ENCODE peak calls at places on chromosomes 3 and 15, in six cellular contexts. Z is suprapubic skin, I is astrocyte, P is stomach, Q is psoas muscle, Y is IMR-90. T is an unnamed sample.

GRCh38 chr3:46098319-46098761 is 71.1 kb upstream of the XCR1 start:
- DNase-seq in Z (no peak), Q (peak; percentile 59), P (no peak), Y (peak; percentile 50), I (peak; percentile 26), T (peak; percentile 94)

GRCh38 chr15:25848769-25849430 is 14.2 kb downstream of the ATP10A start:
- DNase-seq in P (no peak), Y (no peak), Q (no peak), Z (no peak), I (no peak), T (no peak)

GRCh38 chr15:40249477-40250303 is 10.8 kb downstream of the PAK6 start:
- DNase-seq in Y (peak; percentile 37), P (no peak), Q (peak; percentile 32), I (peak; percentile 50), Z (no peak), T (no peak)

GRCh38 chr15:41893422-41894250 is at the start of gene SPTBN5:
- DNase-seq in Q (peak; percentile 51), I (no peak), Z (peak; percentile 74), Y (no peak), P (no peak), T (no peak)

GRCh38 chr3:71035314-71035713 is 548.2 kb downstream of the FOXP1 start:
- DNase-seq in I (peak; percentile 77), Z (no peak), Q (no peak), Y (peak; percentile 83), P (no peak), T (no peak)

GRCh38 chr3:149813367-149814281 is 609 bp downstream of the RNF13 start:
- DNase-seq in Y (peak; percentile 47), Z (no peak), Q (peak; percentile 48), I (peak; percentile 39), P (no peak), T (no peak)

GRCh38 chr3:135896613-135897012 is 68.9 kb upstream of the PPP2R3A start:
- DNase-seq in Q (no peak), Y (peak; percentile 48), P (no peak), I (peak; percentile 32), Z (no peak), T (no peak)

GRCh38 chr3:138118863-138119766 is 3.7 kb upstream of the DZIP1L start:
- DNase-seq in Z (no peak), Y (peak; percentile 73), I (peak; percentile 34), Q (peak; percentile 76), P (peak; percentile 83), T (no peak)

GRCh38 chr3:125213946-125214542 is 1.5 kb upstream of the SLC12A8 start:
- DNase-seq in Q (no peak), P (no peak), I (peak; percentile 86), Z (no peak), Y (peak; percentile 44), T (no peak)

DNA sequence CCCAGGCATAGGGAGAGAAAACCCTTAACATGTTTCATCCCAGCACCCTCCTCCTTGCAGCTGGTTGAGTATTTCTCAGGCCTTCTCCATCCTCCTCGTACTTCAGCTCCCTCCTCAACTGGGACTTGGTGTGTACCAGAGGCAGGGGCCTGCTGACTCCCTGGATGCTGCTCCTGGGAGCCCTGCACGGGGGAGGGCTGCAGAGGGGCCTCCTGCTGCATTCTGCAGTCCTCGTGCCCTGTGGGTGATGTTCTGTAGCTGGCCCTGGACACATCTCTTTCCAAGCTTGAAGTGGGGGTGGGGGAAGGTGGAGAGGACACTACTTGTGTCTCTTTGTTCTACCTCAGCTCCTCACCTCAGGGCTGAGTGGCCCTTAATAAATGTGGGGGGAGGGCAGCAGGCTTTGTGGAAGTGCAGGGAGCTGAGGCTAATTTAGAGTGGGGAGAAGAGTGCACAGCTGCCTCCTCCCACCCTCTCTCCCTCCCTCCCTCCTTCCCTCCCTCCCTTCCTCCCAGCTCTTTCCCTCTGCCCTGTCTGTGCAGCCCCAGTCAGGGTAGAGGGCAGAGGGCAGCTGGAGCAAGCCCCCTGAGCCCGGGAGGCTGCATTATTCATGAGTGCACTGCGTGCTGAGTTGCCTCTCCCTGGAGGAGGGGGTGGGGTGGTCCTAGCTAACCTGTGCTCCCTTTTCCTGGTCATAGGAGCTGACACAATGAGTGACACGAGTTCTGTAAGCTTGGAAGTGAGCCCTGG is 3.7 kb upstream of the GRM2 start:
- DNase-seq in I (no peak), P (no peak), Z (no peak), Q (peak; percentile 31), Y (no peak), T (no peak)
- H3K27ac ChIP-seq in I (no peak overlapping the region), P (no peak overlapping the region), Z (no peak overlapping the region), Q (no peak overlapping the region), Y (no peak overlapping the region), T (no peak overlapping the region)

GRCh38 chr3:23316924-23317323 is 113.8 kb downstream of the UBE2E2 start:
- DNase-seq in P (no peak), Q (no peak), I (no peak), Z (no peak), Y (no peak), T (no peak)

GRCh38 chr3:23314981-23315805 is 112.1 kb downstream of the UBE2E2 start:
- DNase-seq in Q (no peak), Y (peak; percentile 20), P (no peak), Z (no peak), I (peak; percentile 32), T (no peak)

GRCh38 chr3:23308986-23309625 is 106.0 kb downstream of the UBE2E2 start:
- DNase-seq in P (no peak), Z (no peak), I (no peak), Y (no peak), Q (no peak), T (no peak)

GRCh38 chr3:23312866-23313265 is 109.7 kb downstream of the UBE2E2 start:
- DNase-seq in Y (peak; percentile 51), P (no peak), Z (no peak), Q (no peak), I (no peak), T (no peak)
- TF ChIP-seq CTCF in Y (no peak), P (no peak), Z (no peak), Q (no peak), I (no peak), T (no peak)

DNA sequence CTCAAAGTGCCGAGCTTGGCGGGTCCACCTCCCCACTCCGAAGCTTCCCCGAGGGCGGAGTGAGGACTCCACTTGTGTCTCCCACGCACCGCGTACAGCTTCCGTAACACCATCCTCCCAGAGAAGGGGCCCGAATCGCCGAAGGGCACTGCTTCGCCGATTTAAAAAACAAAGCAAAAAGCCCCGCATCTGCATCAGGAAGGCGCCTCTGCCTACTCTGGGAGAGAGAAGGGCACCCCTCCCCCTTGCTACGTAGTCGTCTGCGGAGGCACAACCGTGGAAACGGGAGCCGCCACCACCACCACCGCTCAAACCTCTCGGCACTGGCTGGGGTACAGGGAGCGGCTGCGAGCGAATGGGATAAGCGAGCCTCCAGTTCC is 492 bp downstream of the NCBP2 start:
- DNase-seq in P (peak; percentile 44), I (peak; percentile 39), Y (peak; percentile 51), Z (peak; percentile 83), Q (no peak), T (no peak)
- H3K36me3 ChIP-seq in P (peaks cover 37% of the 10 kb centered on the region), I (peaks cover 28% of the 10 kb centered on the region), Y (peaks cover 21% of the 10 kb centered on the region), Z (peaks cover 30% of the 10 kb centered on the region), Q (no peaks in the 10 kb centered on the region), T (peaks cover 24% of the 10 kb centered on the region)

DNA sequence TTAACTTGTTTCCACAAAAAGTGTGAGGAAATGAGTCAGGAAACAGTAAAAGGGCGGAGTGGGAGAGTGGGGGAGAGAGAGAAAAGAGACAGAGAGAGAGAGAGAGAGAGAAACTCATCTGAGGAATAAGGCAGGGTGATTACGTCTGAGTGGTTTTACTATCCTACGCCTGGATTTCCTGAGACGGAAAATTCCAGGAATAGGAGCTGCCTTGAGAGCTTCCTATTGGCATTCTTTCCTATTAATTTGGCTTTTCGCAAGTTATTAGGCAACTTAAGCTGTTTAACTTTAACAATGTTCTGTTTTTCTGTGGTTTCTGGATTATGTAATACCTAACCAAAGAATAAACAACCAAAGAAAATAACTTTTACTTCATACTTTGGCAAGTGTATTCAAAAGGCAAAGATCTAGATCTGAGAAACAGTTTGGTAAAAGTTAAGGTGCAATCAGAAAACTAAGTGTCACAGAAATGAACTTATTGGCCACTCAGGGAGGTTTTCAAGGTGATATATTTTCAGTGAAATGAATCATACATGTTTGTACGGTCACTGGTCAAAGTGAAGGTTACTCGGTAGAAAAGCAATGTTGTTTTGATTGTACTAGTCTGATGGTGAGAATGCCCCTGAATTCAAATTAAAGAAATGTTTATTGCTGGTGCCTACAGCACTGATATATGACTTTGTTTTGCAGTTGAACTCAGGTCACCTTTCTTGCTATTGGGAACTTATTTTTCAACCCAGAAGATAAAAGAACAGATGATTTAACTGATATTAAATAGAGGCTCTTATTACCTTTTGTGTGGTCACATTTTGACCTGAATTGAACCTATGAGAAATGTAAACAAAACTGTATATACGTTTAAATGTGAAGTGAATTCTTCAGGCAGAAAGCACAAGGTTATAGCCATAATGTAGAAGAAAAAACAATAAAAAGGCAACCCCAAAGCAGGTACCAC is 39.9 kb upstream of the TNFSF10 start:
- DNase-seq in Q (no peak), P (no peak), Z (no peak), Y (peak; percentile 86), I (peak; percentile 96), T (no peak)
- H3K27ac ChIP-seq in Q (peak overlapping the region; percentile 34), P (peak overlapping the region; percentile 82), Z (peak overlapping the region; percentile 83), Y (peak overlapping the region; percentile 60), I (peak overlapping the region; percentile 23), T (peak overlapping the region; percentile 83)

GRCh38 chr3:77039606-77040553 is at the start of gene ROBO2:
- DNase-seq in I (peak; percentile 19), Q (peak; percentile 42), Z (no peak), Y (peak; percentile 2), P (no peak), T (no peak)

GRCh38 chr3:77045686-77046085 is 5.8 kb downstream of the ROBO2 start:
- DNase-seq in I (no peak), Z (no peak), Y (no peak), Q (no peak), P (no peak), T (no peak)

GRCh38 chr3:77041756-77042155 is 1.9 kb downstream of the ROBO2 start:
- DNase-seq in I (no peak), Q (no peak), Y (no peak), P (no peak), Z (no peak), T (no peak)

GRCh38 chr3:77041156-77041696 is 1.3 kb downstream of the ROBO2 start:
- DNase-seq in I (no peak), P (no peak), Q (peak; percentile 13), Z (no peak), Y (no peak), T (no peak)

DNA sequence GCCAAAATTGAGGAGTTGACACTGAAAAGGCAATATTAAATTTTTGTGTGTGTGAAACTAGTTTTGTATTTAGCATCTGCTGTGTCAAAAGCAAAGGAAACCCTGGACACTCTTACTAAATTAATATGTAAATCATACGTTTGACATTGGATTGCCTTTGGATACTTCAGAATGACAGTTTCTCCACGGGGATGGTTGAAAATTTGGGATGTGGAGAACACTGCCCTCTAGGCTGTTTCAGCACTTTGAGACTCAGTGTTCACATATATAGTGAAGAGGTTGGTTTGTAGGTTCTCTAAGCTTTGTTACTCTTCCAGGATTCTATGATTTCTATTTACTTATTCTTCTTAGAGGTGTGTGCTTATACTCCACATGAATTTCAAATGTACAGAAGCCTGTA is 3.0 kb downstream of the ROBO2 start:
- DNase-seq in P (no peak), Y (no peak), I (no peak), Z (no peak), Q (no peak), T (no peak)
- TF ChIP-seq CTCF in P (no peak), Y (no peak), I (peak; percentile 24), Z (no peak), Q (no peak), T (no peak)

DNA sequence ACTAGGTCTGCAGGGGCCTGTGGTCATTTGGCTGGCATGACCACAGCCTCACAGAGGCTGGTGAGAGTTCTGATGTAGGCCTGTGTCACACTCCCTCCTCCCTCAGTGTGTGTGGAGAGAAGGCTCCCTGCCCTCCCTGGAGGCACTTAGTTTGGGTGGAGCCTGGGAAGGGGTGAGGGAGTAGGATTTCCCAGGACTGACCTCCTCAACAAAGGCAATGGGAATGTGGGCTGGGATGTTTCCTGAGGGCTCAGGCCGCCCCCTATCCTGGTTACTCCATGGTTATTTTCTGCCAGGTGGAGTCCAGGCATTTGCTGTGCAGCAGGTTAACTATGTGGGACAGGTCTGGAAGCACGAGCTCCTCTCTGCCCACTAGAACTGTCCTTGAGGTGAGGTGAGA is 7.6 kb downstream of the TEX264 start:
- DNase-seq in I (no peak), Y (no peak), Q (peak; percentile 38), Z (no peak), P (no peak), T (no peak)
- H3K36me3 ChIP-seq in I (no peaks in the 10 kb centered on the region), Y (peaks cover 17% of the 10 kb centered on the region), Q (no peaks in the 10 kb centered on the region), Z (peaks cover 17% of the 10 kb centered on the region), P (peaks cover 76% of the 10 kb centered on the region), T (peaks cover 11% of the 10 kb centered on the region)

T was measured in vagina.